ENCODE peak calls at places on chromosomes 13 and 19, in five cellular contexts. One of them, this sample, is unnamed. For H3K36me3 and H3K9me3, the result is how much of the 10 kb centered on the place peaks cover.

GRCh38 chr19:16739546-16739945 is 19.9 kb downstream of the NWD1 start:
- DNase-seq in psoas muscle: no peak
- DNase-seq in SJSA1: no peak
- DNase-seq in tibial nerve: no peak
- DNase-seq in A673: peak
- DNase-seq in this sample: no peak

GRCh38 chr13:21075303-21076264 is 14.2 kb upstream of the LATS2 start:
- DNase-seq in psoas muscle: peak
- DNase-seq in SJSA1: no peak
- DNase-seq in tibial nerve: peak
- DNase-seq in A673: no peak
- DNase-seq in this sample: no peak

GRCh38 chr13:26254583-26255102 is 714 bp downstream of the CDK8 start:
- DNase-seq in psoas muscle: peak
- DNase-seq in SJSA1: peak
- DNase-seq in tibial nerve: peak
- DNase-seq in A673: peak
- DNase-seq in this sample: peak

GRCh38 chr13:27170221-27170520 is 1.4 kb downstream of the USP12 start:
- DNase-seq in psoas muscle: no peak
- DNase-seq in SJSA1: no peak
- DNase-seq in tibial nerve: no peak
- DNase-seq in A673: peak
- DNase-seq in this sample: no peak

GRCh38 chr19:27971071-27971470 is 1241.9 kb downstream of the UQCRFS1 start:
- DNase-seq in psoas muscle: no peak
- DNase-seq in SJSA1: peak
- DNase-seq in tibial nerve: no peak
- DNase-seq in A673: peak
- DNase-seq in this sample: peak

GRCh38 chr13:61727714-61728275 is 312.1 kb upstream of the PCDH20 start:
- DNase-seq in psoas muscle: no peak
- DNase-seq in SJSA1: no peak
- DNase-seq in tibial nerve: no peak
- DNase-seq in A673: peak
- DNase-seq in this sample: no peak

GRCh38 chr13:48731957-48732569 is 78.3 kb downstream of the CYSLTR2 start:
- DNase-seq in psoas muscle: peak
- DNase-seq in SJSA1: no peak
- DNase-seq in tibial nerve: peak
- DNase-seq in A673: peak
- DNase-seq in this sample: peak

GRCh38 chr13:85497652-85498051 is 301.6 kb downstream of the SLITRK6 start:
- DNase-seq in psoas muscle: no peak
- DNase-seq in SJSA1: peak
- DNase-seq in tibial nerve: no peak
- DNase-seq in A673: no peak
- DNase-seq in this sample: peak

GRCh38 chr13:49410006-49410405 is 33.9 kb downstream of the CAB39L start:
- DNase-seq in psoas muscle: no peak
- DNase-seq in SJSA1: no peak
- DNase-seq in tibial nerve: no peak
- DNase-seq in A673: no peak
- DNase-seq in this sample: no peak

GRCh38 chr19:58577581-58578429 is 4.7 kb upstream of the MZF1 start:
- DNase-seq in psoas muscle: no peak
- DNase-seq in SJSA1: peak
- DNase-seq in tibial nerve: no peak
- DNase-seq in A673: no peak
- DNase-seq in this sample: no peak

GRCh38 chr13:41465215-41465907 is 8.0 kb downstream of the RGCC start:
- DNase-seq in psoas muscle: peak
- DNase-seq in SJSA1: no peak
- DNase-seq in tibial nerve: no peak
- DNase-seq in A673: no peak
- DNase-seq in this sample: peak

GRCh38 chr13:57982782-57983181 is 351.2 kb downstream of the PCDH17 start:
- DNase-seq in psoas muscle: no peak
- DNase-seq in SJSA1: no peak
- DNase-seq in tibial nerve: no peak
- DNase-seq in A673: no peak
- DNase-seq in this sample: no peak

GRCh38 chr19:49801966-49802661 is 11.0 kb downstream of the FUZ start:
- DNase-seq in psoas muscle: peak
- DNase-seq in SJSA1: no peak
- DNase-seq in tibial nerve: peak
- DNase-seq in A673: peak
- DNase-seq in this sample: peak

GRCh38 chr19:13094771-13095392 is 7.8 kb downstream of the LYL1 start:
- DNase-seq in psoas muscle: no peak
- DNase-seq in SJSA1: no peak
- DNase-seq in tibial nerve: no peak
- DNase-seq in A673: peak
- DNase-seq in this sample: no peak

GRCh38 chr13:26163812-26164211 is 58.3 kb downstream of the RNF6 start:
- DNase-seq in psoas muscle: no peak
- DNase-seq in SJSA1: no peak
- DNase-seq in tibial nerve: no peak
- DNase-seq in A673: no peak
- DNase-seq in this sample: no peak

GRCh38 chr19:41089955-41090354 is 1.7 kb downstream of the CYP2A13 start:
- DNase-seq in psoas muscle: no peak
- DNase-seq in SJSA1: no peak
- DNase-seq in tibial nerve: no peak
- DNase-seq in A673: no peak
- DNase-seq in this sample: no peak

GRCh38 chr19:38229585-38230073 is 5.6 kb upstream of the DPF1 start:
- DNase-seq in psoas muscle: peak
- DNase-seq in SJSA1: peak
- DNase-seq in tibial nerve: no peak
- DNase-seq in A673: peak
- DNase-seq in this sample: peak

GRCh38 chr19:15259900-15260299 is 27.7 kb upstream of the EPHX3 start:
- DNase-seq in psoas muscle: no peak
- DNase-seq in SJSA1: no peak
- DNase-seq in tibial nerve: no peak
- DNase-seq in A673: no peak
- DNase-seq in this sample: no peak

GRCh38 chr13:41652735-41653361 is 195.5 kb downstream of the RGCC start:
- DNase-seq in psoas muscle: no peak
- DNase-seq in SJSA1: no peak
- DNase-seq in tibial nerve: peak
- DNase-seq in A673: peak
- DNase-seq in this sample: no peak

GRCh38 chr13:113126265-113127150 is 3.9 kb downstream of the F10 start:
- DNase-seq in psoas muscle: no peak
- DNase-seq in SJSA1: peak
- DNase-seq in tibial nerve: no peak
- DNase-seq in A673: no peak
- DNase-seq in this sample: no peak

GRCh38 chr19:17473041-17473440 is 2.7 kb downstream of the SLC27A1 start:
- DNase-seq in psoas muscle: no peak
- DNase-seq in SJSA1: no peak
- DNase-seq in tibial nerve: no peak
- DNase-seq in A673: no peak
- DNase-seq in this sample: peak

GRCh38 chr19:31304877-31305312 is 44.3 kb downstream of the TSHZ3 start:
- DNase-seq in psoas muscle: no peak
- DNase-seq in SJSA1: no peak
- DNase-seq in tibial nerve: peak
- DNase-seq in A673: peak
- DNase-seq in this sample: no peak

GRCh38 chr19:51735759-51736449 is 12.1 kb upstream of the HAS1 start:
- DNase-seq in psoas muscle: peak
- DNase-seq in SJSA1: no peak
- DNase-seq in tibial nerve: peak
- DNase-seq in A673: no peak
- DNase-seq in this sample: no peak

GRCh38 chr19:42030605-42031004 is 36.6 kb upstream of the ATP1A3 start:
- DNase-seq in psoas muscle: no peak
- DNase-seq in SJSA1: no peak
- DNase-seq in tibial nerve: no peak
- DNase-seq in A673: no peak
- DNase-seq in this sample: peak

GRCh38 chr13:31629085-31629785 is 110.1 kb upstream of the RXFP2 start:
- DNase-seq in psoas muscle: no peak
- DNase-seq in SJSA1: no peak
- DNase-seq in tibial nerve: no peak
- DNase-seq in A673: no peak
- DNase-seq in this sample: peak

GRCh38 chr19:55270172-55270942 is 9.6 kb downstream of the HSPBP1 start:
- DNase-seq in psoas muscle: no peak
- DNase-seq in SJSA1: no peak
- DNase-seq in tibial nerve: no peak
- DNase-seq in A673: no peak
- DNase-seq in this sample: no peak

GRCh38 chr13:51731759-51732158 is 72.2 kb downstream of the DHRS12 start:
- DNase-seq in psoas muscle: no peak
- DNase-seq in SJSA1: no peak
- DNase-seq in tibial nerve: no peak
- DNase-seq in A673: peak
- DNase-seq in this sample: no peak

DNA sequence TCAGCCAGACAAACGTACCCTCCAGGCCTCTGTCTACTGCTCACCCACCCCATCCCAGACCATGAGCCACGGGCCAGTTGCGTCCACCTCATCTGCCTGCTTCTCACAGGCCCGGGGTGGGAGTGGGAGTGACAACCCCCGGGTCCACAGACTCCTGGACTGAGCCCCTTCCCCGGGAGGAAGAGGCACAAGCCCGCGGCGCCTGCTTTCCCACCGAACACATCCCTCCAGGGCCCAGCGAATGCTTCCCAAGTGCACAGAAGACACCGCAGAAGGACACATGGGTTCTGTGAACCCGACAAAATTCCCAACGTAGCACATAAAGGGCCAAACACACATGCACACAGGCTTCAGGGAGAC is 18.0 kb upstream of the PLPP2 start:
- DNase-seq in psoas muscle: no peak
- DNase-seq in SJSA1: no peak
- DNase-seq in tibial nerve: no peak
- DNase-seq in A673: no peak
- DNase-seq in this sample: no peak
- H3K36me3 ChIP-seq in psoas muscle: half or more
- H3K36me3 ChIP-seq in SJSA1: half or more
- H3K36me3 ChIP-seq in tibial nerve: under half
- H3K36me3 ChIP-seq in A673: under half
- H3K36me3 ChIP-seq in this sample: under half

DNA sequence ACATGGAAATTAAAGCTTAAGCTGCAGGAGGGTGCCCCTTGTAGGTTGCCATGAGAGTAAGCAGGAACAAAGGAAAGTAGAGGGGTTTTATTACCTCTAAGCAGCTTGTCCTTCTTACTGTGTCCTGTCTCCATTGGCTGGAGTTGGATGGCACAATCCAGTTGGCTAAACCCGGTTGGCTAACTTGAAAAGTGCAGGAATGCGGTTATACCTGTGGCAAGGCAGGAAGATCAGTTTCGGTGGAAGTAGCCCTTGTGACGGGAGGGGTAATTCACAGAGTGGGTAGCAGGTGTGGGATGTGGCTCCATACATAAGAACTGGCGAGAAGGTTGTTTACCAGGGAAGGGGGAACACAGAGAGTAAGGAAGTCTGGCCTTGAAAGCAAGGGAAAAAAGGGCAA is 3.2 kb downstream of the ZNF726 start:
- DNase-seq in psoas muscle: no peak
- DNase-seq in SJSA1: no peak
- DNase-seq in tibial nerve: no peak
- DNase-seq in A673: no peak
- DNase-seq in this sample: no peak
- H3K9me3 ChIP-seq in psoas muscle: under half
- H3K9me3 ChIP-seq in SJSA1: under half
- H3K9me3 ChIP-seq in tibial nerve: under half
- H3K9me3 ChIP-seq in A673: half or more
- H3K9me3 ChIP-seq in this sample: under half

GRCh38 chr13:29527916-29528315 is 67.6 kb downstream of the SLC7A1 start:
- DNase-seq in psoas muscle: no peak
- DNase-seq in SJSA1: no peak
- DNase-seq in tibial nerve: no peak
- DNase-seq in A673: no peak
- DNase-seq in this sample: no peak

GRCh38 chr13:29526741-29527140 is 68.7 kb downstream of the SLC7A1 start:
- DNase-seq in psoas muscle: no peak
- DNase-seq in SJSA1: no peak
- DNase-seq in tibial nerve: no peak
- DNase-seq in A673: no peak
- DNase-seq in this sample: no peak

GRCh38 chr13:29527511-29527910 is 68.0 kb downstream of the SLC7A1 start:
- DNase-seq in psoas muscle: no peak
- DNase-seq in SJSA1: no peak
- DNase-seq in tibial nerve: no peak
- DNase-seq in A673: no peak
- DNase-seq in this sample: no peak

GRCh38 chr13:29532136-29532535 is 63.4 kb downstream of the SLC7A1 start:
- DNase-seq in psoas muscle: no peak
- DNase-seq in SJSA1: no peak
- DNase-seq in tibial nerve: no peak
- DNase-seq in A673: no peak
- DNase-seq in this sample: no peak

GRCh38 chr13:29529755-29530154 is 65.7 kb downstream of the SLC7A1 start:
- DNase-seq in psoas muscle: no peak
- DNase-seq in SJSA1: no peak
- DNase-seq in tibial nerve: no peak
- DNase-seq in A673: no peak
- DNase-seq in this sample: no peak
- H3K36me3 ChIP-seq in psoas muscle: under half
- H3K36me3 ChIP-seq in SJSA1: half or more
- H3K36me3 ChIP-seq in tibial nerve: under half
- H3K36me3 ChIP-seq in A673: half or more
- H3K36me3 ChIP-seq in this sample: half or more

GRCh38 chr19:23525265-23525862 is 130.1 kb upstream of the ZNF91 start:
- DNase-seq in psoas muscle: no peak
- DNase-seq in SJSA1: no peak
- DNase-seq in tibial nerve: no peak
- DNase-seq in A673: no peak
- DNase-seq in this sample: no peak

GRCh38 chr19:23531231-23531790 is 136.0 kb upstream of the ZNF91 start:
- DNase-seq in psoas muscle: no peak
- DNase-seq in SJSA1: no peak
- DNase-seq in tibial nerve: no peak
- DNase-seq in A673: no peak
- DNase-seq in this sample: no peak

GRCh38 chr19:23526302-23526701 is 131.0 kb upstream of the ZNF91 start:
- DNase-seq in psoas muscle: no peak
- DNase-seq in SJSA1: no peak
- DNase-seq in tibial nerve: no peak
- DNase-seq in A673: no peak
- DNase-seq in this sample: no peak

GRCh38 chr19:23528376-23528775 is 133.1 kb upstream of the ZNF91 start:
- DNase-seq in psoas muscle: no peak
- DNase-seq in SJSA1: no peak
- DNase-seq in tibial nerve: no peak
- DNase-seq in A673: no peak
- DNase-seq in this sample: no peak

GRCh38 chr19:23527797-23528196 is 132.5 kb upstream of the ZNF91 start:
- DNase-seq in psoas muscle: no peak
- DNase-seq in SJSA1: no peak
- DNase-seq in tibial nerve: no peak
- DNase-seq in A673: no peak
- DNase-seq in this sample: no peak
- H3K9me3 ChIP-seq in psoas muscle: under half
- H3K9me3 ChIP-seq in SJSA1: under half
- H3K9me3 ChIP-seq in tibial nerve: under half
- H3K9me3 ChIP-seq in A673: half or more
- H3K9me3 ChIP-seq in this sample: under half

GRCh38 chr19:46326608-46327007 is 20.3 kb upstream of the PPP5C start:
- DNase-seq in psoas muscle: no peak
- DNase-seq in SJSA1: no peak
- DNase-seq in tibial nerve: no peak
- DNase-seq in A673: no peak
- DNase-seq in this sample: no peak
- H3K36me3 ChIP-seq in psoas muscle: under half
- H3K36me3 ChIP-seq in SJSA1: under half
- H3K36me3 ChIP-seq in tibial nerve: under half
- H3K36me3 ChIP-seq in A673: under half
- H3K36me3 ChIP-seq in this sample: under half

This sample was measured in MG63.